ENCODE peak calls at places on chromosomes 3 and 15, in seven cellular contexts. E, F, A, C, V, Z and X are unnamed samples.
A peak's percentile ranks its signal among the peaks of the same experiment; 100 is the strongest.

GRCh38 chr3:151169700-151170224 is 33.3 kb downstream of the GPR171 start:
- DNase-seq in E (peak; percentile 75), C (no peak), V (no peak), A (no peak), F (peak; percentile 15), Z (peak; percentile 27), X (peak; percentile 53)

GRCh38 chr3:23701711-23702110 is 104.0 kb upstream of the UBE2E1 start:
- DNase-seq in C (no peak), E (no peak), A (no peak), F (no peak), Z (no peak), V (no peak), X (no peak)

GRCh38 chr3:43528498-43529099 is 93.2 kb downstream of the ANO10 start:
- DNase-seq in C (no peak), A (no peak), Z (no peak), E (no peak), V (no peak), F (no peak), X (no peak)

GRCh38 chr3:112074616-112075497 is 11.3 kb upstream of the C3orf52 start:
- DNase-seq in Z (no peak), A (peak; percentile 65), F (no peak), V (no peak), E (no peak), C (peak; percentile 81), X (peak; percentile 25)

GRCh38 chr15:51536965-51537574 is 85.5 kb downstream of the DMXL2 start:
- DNase-seq in E (no peak), C (peak; percentile 12), Z (no peak), A (no peak), F (no peak), V (no peak), X (no peak)

GRCh38 chr15:80730931-80731330 is 35.8 kb downstream of the ABHD17C start:
- DNase-seq in C (no peak), V (no peak), A (no peak), Z (no peak), E (no peak), F (no peak), X (no peak)

GRCh38 chr3:73365756-73366397 is 258.9 kb downstream of the PDZRN3 start:
- DNase-seq in F (peak; percentile 50), E (peak; percentile 77), Z (peak; percentile 48), A (no peak), C (peak; percentile 51), V (no peak), X (no peak)

GRCh38 chr3:147816770-147817169 is 407.6 kb downstream of the ZIC1 start:
- DNase-seq in C (no peak), A (peak; percentile 71), V (no peak), F (no peak), E (no peak), Z (peak; percentile 57), X (no peak)

GRCh38 chr15:70132148-70132547 is 34.4 kb upstream of the TLE3 start:
- DNase-seq in V (no peak), Z (peak; percentile 69), E (no peak), A (no peak), C (no peak), F (no peak), X (no peak)

GRCh38 chr3:45126730-45127129 is 19.4 kb downstream of the CDCP1 start:
- DNase-seq in A (no peak), V (no peak), Z (no peak), C (no peak), E (no peak), F (no peak), X (no peak)

GRCh38 chr3:22939349-22939748 is 263.8 kb upstream of the UBE2E2 start:
- DNase-seq in A (no peak), E (no peak), C (peak; percentile 2), F (no peak), V (no peak), Z (no peak), X (no peak)

GRCh38 chr3:23547905-23548304 is 257.9 kb upstream of the UBE2E1 start:
- DNase-seq in C (no peak), Z (no peak), A (no peak), F (no peak), E (no peak), V (no peak), X (no peak)

GRCh38 chr3:27729748-27730611 is 7.9 kb upstream of the EOMES start:
- DNase-seq in C (no peak), A (no peak), V (no peak), E (no peak), Z (no peak), F (no peak), X (peak; percentile 32)

GRCh38 chr3:75985432-75985831 is 200.1 kb upstream of the ZNF717 start:
- DNase-seq in A (no peak), F (no peak), C (no peak), V (no peak), Z (no peak), E (no peak), X (no peak)

GRCh38 chr3:169347597-169347996 is 315.9 kb downstream of the MECOM start:
- DNase-seq in A (no peak), V (no peak), Z (no peak), F (no peak), E (no peak), C (no peak), X (no peak)

GRCh38 chr15:63833246-63833696 is 477 bp downstream of the HERC1 start:
- DNase-seq in F (no peak), A (no peak), V (peak; percentile 6), E (no peak), Z (peak; percentile 28), C (peak; percentile 24), X (peak; percentile 34)

GRCh38 chr3:156691920-156692319 is 17.5 kb downstream of the TIPARP start:
- DNase-seq in F (no peak), A (no peak), E (no peak), V (no peak), Z (no peak), C (peak; percentile 53), X (no peak)

GRCh38 chr3:125647318-125648014 is 52.2 kb upstream of the OSBPL11 start:
- DNase-seq in E (no peak), C (no peak), Z (no peak), F (no peak), A (peak; percentile 72), V (peak; percentile 8), X (no peak)

GRCh38 chr15:35141743-35142356 is 56.8 kb upstream of the NANOGP8 start:
- DNase-seq in C (peak; percentile 74), V (no peak), A (no peak), E (no peak), Z (no peak), F (no peak), X (no peak)

GRCh38 chr3:4547799-4548198 is 54.7 kb downstream of the ITPR1 start:
- DNase-seq in E (no peak), A (no peak), F (no peak), Z (no peak), C (no peak), V (no peak), X (no peak)

GRCh38 chr3:100144255-100144866 is 30.1 kb upstream of the FILIP1L start:
- DNase-seq in F (no peak), C (no peak), E (no peak), Z (no peak), A (no peak), V (no peak), X (no peak)

GRCh38 chr3:73188707-73189106 is 127.2 kb downstream of the EBLN2 start:
- DNase-seq in V (no peak), C (no peak), E (no peak), Z (no peak), F (no peak), A (peak; percentile 37), X (no peak)

GRCh38 chr3:193335031-193335430 is 43.5 kb downstream of the ATP13A5 start:
- DNase-seq in F (no peak), Z (no peak), A (no peak), E (no peak), V (no peak), C (no peak), X (no peak)

GRCh38 chr15:77027697-77028450 is 32.9 kb downstream of the PSTPIP1 start:
- DNase-seq in E (no peak), C (no peak), A (no peak), Z (no peak), F (no peak), V (no peak), X (no peak)